ENCODE peak calls at places on chromosome 18, in eight cellular contexts. F is Peyer's patch; H is SJSA1; D is CD8-positive, alpha-beta memory T cell; O is HL-60; R is K562; U is PC-3; S is GM06990. E is an unnamed sample.
A peak's percentile ranks its signal among the peaks of the same experiment; 100 is the strongest.

GRCh38 chr18:6949800-6950586 is 167.6 kb downstream of the LAMA1 start:
- DNase-seq in U (no peak), F (no peak), H (no peak), S (no peak), O (no peak), R (no peak), D (no peak), E (no peak)

GRCh38 chr18:48955528-48956261 is 4.9 kb upstream of the SMAD7 start:
- DNase-seq in U (no peak), O (no peak), D (no peak), F (no peak), S (no peak), H (peak; percentile 85), R (no peak), E (peak; percentile 42)

GRCh38 chr18:54774971-54775665 is 53.2 kb upstream of the RAB27B start:
- DNase-seq in S (no peak), H (no peak), F (no peak), U (no peak), D (no peak), R (no peak), O (no peak), E (no peak)

GRCh38 chr18:37318360-37319037 is 247.1 kb downstream of the CELF4 start:
- DNase-seq in D (no peak), U (no peak), R (no peak), O (no peak), S (no peak), F (no peak), H (no peak), E (no peak)

GRCh38 chr18:26480897-26481795 is 67.2 kb downstream of the KCTD1 start:
- DNase-seq in D (no peak), F (no peak), S (no peak), O (no peak), R (no peak), U (peak; percentile 98), H (peak; percentile 56), E (no peak)

GRCh38 chr18:75199327-75199726 is 9.6 kb downstream of the PTGR3 start:
- DNase-seq in D (no peak), U (no peak), O (no peak), H (peak; percentile 30), R (no peak), S (no peak), F (no peak), E (no peak)

GRCh38 chr18:10120622-10121021 is 206.8 kb downstream of the VAPA start:
- DNase-seq in F (no peak), R (no peak), S (no peak), U (no peak), D (no peak), O (no peak), H (no peak), E (no peak)

GRCh38 chr18:56068030-56068671 is 480.2 kb upstream of the TCF4 start:
- DNase-seq in O (no peak), F (no peak), U (peak; percentile 61), S (no peak), H (peak; percentile 43), D (no peak), R (no peak), E (no peak)

GRCh38 chr18:31643003-31643402 is 41.4 kb downstream of the B4GALT6 start:
- DNase-seq in S (no peak), R (no peak), F (no peak), U (peak; percentile 48), D (no peak), O (no peak), H (no peak), E (no peak)

GRCh38 chr18:31648966-31649429 is 35.4 kb downstream of the B4GALT6 start:
- DNase-seq in F (no peak), R (no peak), U (peak; percentile 83), S (peak; percentile 37), H (no peak), D (no peak), O (no peak), E (no peak)

GRCh38 chr18:55316615-55317184 is 271.3 kb downstream of the TCF4 start:
- DNase-seq in R (no peak), U (no peak), D (no peak), S (no peak), F (no peak), H (no peak), O (no peak), E (no peak)

GRCh38 chr18:54260376-54261072 is 8.8 kb upstream of the POLI start:
- DNase-seq in H (no peak), S (peak; percentile 40), R (no peak), U (peak; percentile 78), O (peak; percentile 84), F (no peak), D (no peak), E (no peak)

GRCh38 chr18:62027914-62028520 is 135.2 kb upstream of the RNF152 start:
- DNase-seq in H (no peak), O (no peak), S (no peak), D (no peak), F (no peak), U (no peak), R (no peak), E (no peak)

GRCh38 chr18:45171575-45172225 is 443.6 kb upstream of the SLC14A2 start:
- DNase-seq in U (no peak), R (no peak), D (no peak), F (no peak), O (no peak), S (no peak), H (no peak), E (no peak)

GRCh38 chr18:3450358-3451107 is 561 bp downstream of the TGIF1 start:
- DNase-seq in H (peak; percentile 67), R (peak; percentile 30), F (peak; percentile 66), S (peak; percentile 67), O (peak; percentile 54), D (peak; percentile 83), U (peak; percentile 52), E (peak; percentile 40)

GRCh38 chr18:53909668-53910067 is 314.8 kb downstream of the MBD2 start:
- DNase-seq in U (peak; percentile 70), H (peak; percentile 51), R (peak; percentile 33), F (no peak), D (no peak), S (no peak), O (peak; percentile 48), E (no peak)

GRCh38 chr18:68244786-68245185 is 470.1 kb downstream of the TMX3 start:
- DNase-seq in F (no peak), R (no peak), D (no peak), O (no peak), U (peak; percentile 53), S (no peak), H (no peak), E (no peak)

GRCh38 chr18:72995558-72995957 is 127.8 kb upstream of the NETO1 start:
- DNase-seq in F (no peak), R (no peak), H (no peak), U (peak; percentile 82), O (no peak), D (no peak), S (no peak), E (no peak)

GRCh38 chr18:25298853-25299274 is 53.1 kb downstream of the ZNF521 start:
- DNase-seq in O (no peak), F (no peak), U (peak; percentile 89), D (no peak), H (peak; percentile 57), R (peak; percentile 33), S (no peak), E (no peak)

DNA sequence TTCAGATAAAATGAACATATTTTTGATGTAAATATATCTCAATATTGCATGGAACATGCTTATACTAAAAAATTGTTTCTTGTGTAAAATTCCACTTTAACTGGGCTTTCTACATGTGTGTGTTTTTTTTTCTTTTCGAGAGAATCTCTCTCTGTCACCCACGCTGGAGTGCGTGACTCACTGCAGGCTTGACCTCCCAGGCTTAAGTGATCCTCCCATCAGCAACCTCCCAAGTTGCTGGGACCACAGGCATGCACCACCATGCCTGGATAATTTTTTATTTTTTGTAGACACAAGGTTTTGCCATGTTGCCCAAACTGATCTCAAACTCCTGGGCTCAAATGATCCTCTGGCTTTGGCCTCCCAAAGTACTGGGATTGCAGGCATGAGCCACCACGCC is 254.6 kb downstream of the LOXHD1 start:
- DNase-seq in S (no peak), U (no peak), F (no peak), H (peak; percentile 94), O (no peak), D (no peak), R (no peak), E (no peak)
- H3K4me3 ChIP-seq in S (no peak overlapping the region), U (no peak overlapping the region), F (no peak overlapping the region), H (no peak overlapping the region), O (no peak overlapping the region), D (no peak overlapping the region), R (no peak overlapping the region), E (no peak overlapping the region)

DNA sequence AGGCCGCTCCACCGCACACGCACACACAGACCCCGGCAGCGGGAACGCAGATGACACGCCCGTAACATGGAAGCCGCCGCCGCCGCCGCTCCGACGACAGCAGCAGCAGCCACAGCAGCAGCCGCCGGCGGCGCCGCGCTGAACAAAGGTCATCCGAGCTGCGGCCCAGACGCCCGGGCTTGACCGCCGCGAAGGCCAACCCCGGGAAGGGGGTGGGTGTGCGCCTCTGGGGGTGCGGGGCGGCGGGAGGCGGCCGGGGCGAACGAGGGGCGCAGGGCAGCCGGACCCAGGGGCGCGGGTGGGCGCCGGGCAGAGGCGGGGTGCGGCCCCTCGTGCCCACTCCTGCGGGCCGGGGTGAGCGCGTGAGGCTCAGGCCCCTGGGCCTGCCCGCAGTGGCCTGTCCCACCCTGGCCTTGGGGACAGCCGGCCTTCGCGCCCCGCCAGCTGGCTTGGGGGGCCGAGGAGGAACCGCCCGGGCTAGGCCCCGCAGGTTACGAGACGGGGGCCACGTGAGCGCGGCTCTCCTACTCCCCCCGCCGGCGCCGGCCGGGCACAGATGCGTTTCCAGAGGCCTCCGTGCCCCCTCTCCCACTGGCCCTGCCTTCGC is 1.0 kb upstream of the ZNF532 start:
- DNase-seq in H (peak; percentile 54), R (no peak), D (peak; percentile 19), S (peak; percentile 33), O (peak; percentile 13), U (peak; percentile 38), F (peak; percentile 64), E (peak; percentile 87)
- H3K4me3 ChIP-seq in H (peak overlapping the region; percentile 52), R (no peak overlapping the region), D (no peak overlapping the region), S (peak overlapping the region; percentile 15), O (no peak overlapping the region), U (peak overlapping the region; percentile 54), F (peak overlapping the region; percentile 62), E (peak overlapping the region; percentile 54)

GRCh38 chr18:80088036-80088435 is 21.0 kb upstream of the ADNP2 start:
- DNase-seq in U (no peak), D (no peak), O (no peak), R (no peak), S (no peak), H (no peak), F (no peak), E (no peak)
- H3K4me3 ChIP-seq in U (no peak overlapping the region), D (no peak overlapping the region), O (no peak overlapping the region), R (no peak overlapping the region), S (no peak overlapping the region), H (no peak overlapping the region), F (no peak overlapping the region), E (no peak overlapping the region)

DNA sequence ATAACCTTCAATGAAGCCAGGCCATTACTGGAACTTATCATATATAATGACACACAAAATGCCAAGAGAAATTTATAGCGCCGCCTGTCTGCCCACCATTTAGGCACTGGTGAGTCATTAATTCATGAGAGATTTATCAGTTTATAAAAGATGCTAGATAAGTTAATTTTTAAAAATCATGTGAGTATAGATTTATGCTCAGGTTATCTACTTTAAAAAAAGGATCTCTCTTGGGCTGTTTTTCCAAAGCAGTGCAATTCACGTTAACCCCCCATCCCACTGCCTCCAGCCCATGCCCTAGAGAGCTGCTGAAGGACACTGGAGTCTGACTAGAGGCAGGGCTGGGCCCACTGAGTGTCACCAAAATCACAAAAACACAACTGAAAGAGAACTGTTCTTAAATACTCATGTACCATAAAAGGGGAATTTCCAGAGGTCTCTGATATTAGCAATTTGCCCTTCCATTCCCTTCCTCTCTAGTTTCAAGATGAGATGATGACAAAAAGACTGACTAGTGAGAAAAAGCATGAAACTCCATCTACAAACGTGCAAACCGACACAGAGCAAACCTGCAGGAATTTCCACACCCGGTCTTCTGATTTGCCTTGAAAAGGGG is 160.8 kb downstream of the BCL2 start:
- DNase-seq in S (peak; percentile 75), U (no peak), D (no peak), R (no peak), H (no peak), O (no peak), F (no peak), E (no peak)
- H3K4me3 ChIP-seq in S (peak overlapping the region; percentile 54), U (no peak overlapping the region), D (peak overlapping the region; percentile 28), R (no peak overlapping the region), H (no peak overlapping the region), O (no peak overlapping the region), F (no peak overlapping the region), E (no peak overlapping the region)

E was measured in neural progenitor cell.